ENCODE peak calls at places on chromosomes 16 and 17, in six cellular contexts. Y, G, W, U, C and O are unnamed samples.

GRCh38 chr17:67151717-67152116 is 93.3 kb downstream of the HELZ start:
- DNase-seq in C (no peak), U (no peak), G (no peak), Y (no peak), W (no peak), O (no peak)

GRCh38 chr16:86455116-86455515 is 55.2 kb upstream of the FOXF1 start:
- DNase-seq in Y (no peak), W (no peak), C (no peak), G (no peak), U (no peak), O (no peak)

GRCh38 chr17:5715478-5715877 is 131.2 kb upstream of the NLRP1 start:
- DNase-seq in U (no peak), Y (no peak), W (no peak), C (no peak), G (no peak), O (no peak)

GRCh38 chr17:56300191-56300590 is 146.9 kb downstream of the ANKFN1 start:
- DNase-seq in W (no peak), U (no peak), C (no peak), Y (no peak), G (no peak), O (no peak)

GRCh38 chr16:67268136-67268579 is 11.2 kb upstream of the PLEKHG4 start:
- DNase-seq in G (no peak), Y (peak; percentile 22), C (no peak), U (no peak), W (no peak), O (peak; percentile 63)

GRCh38 chr16:2429771-2430663 is 770 bp downstream of the CCNF start:
- DNase-seq in G (no peak), C (peak; percentile 55), U (no peak), W (no peak), Y (no peak), O (no peak)

GRCh38 chr17:61203765-61204164 is 195.9 kb upstream of the TBX2 start:
- DNase-seq in Y (no peak), C (no peak), U (no peak), G (no peak), W (no peak), O (no peak)

GRCh38 chr17:20263595-20263994 is 203.7 kb downstream of the LGALS9B start:
- DNase-seq in C (no peak), W (no peak), G (no peak), U (no peak), Y (no peak), O (no peak)

GRCh38 chr17:3845361-3845753 is 689 bp downstream of the NCBP3 start:
- DNase-seq in U (no peak), G (no peak), C (no peak), W (peak; percentile 28), Y (peak; percentile 26), O (no peak)

GRCh38 chr16:27313422-27314160 is at the start of gene IL4R:
- DNase-seq in U (no peak), Y (peak; percentile 78), W (peak; percentile 60), C (peak; percentile 42), G (peak; percentile 91), O (peak; percentile 77)

GRCh38 chr17:6408271-6408670 is 26.6 kb downstream of the AIPL1 start:
- DNase-seq in U (no peak), Y (no peak), C (no peak), W (no peak), G (no peak), O (no peak)

GRCh38 chr17:29574732-29575510 is 6.4 kb downstream of the TP53I13 start:
- DNase-seq in U (peak; percentile 45), W (peak; percentile 50), G (peak; percentile 86), Y (peak; percentile 78), C (no peak), O (peak; percentile 69)

GRCh38 chr16:83717308-83717707 is 90.5 kb upstream of the HSBP1 start:
- DNase-seq in W (no peak), Y (no peak), G (no peak), U (no peak), C (no peak), O (no peak)

GRCh38 chr17:50056961-50057330 is 1.0 kb downstream of the ITGA3 start:
- DNase-seq in W (no peak), C (no peak), G (no peak), Y (no peak), U (no peak), O (peak; percentile 40)

GRCh38 chr16:23699100-23699499 is 13.9 kb downstream of the ERN2 start:
- DNase-seq in Y (no peak), U (no peak), C (no peak), W (peak; percentile 45), G (no peak), O (peak; percentile 82)

GRCh38 chr17:58310511-58311428 is 17.8 kb downstream of the TSPOAP1 start:
- DNase-seq in W (no peak), U (peak; percentile 45), Y (no peak), C (no peak), G (no peak), O (peak; percentile 19)

GRCh38 chr16:79283578-79283977 is 317.0 kb downstream of the MAF start:
- DNase-seq in W (peak; percentile 29), G (peak; percentile 45), U (no peak), C (no peak), Y (no peak), O (no peak)

GRCh38 chr16:65212240-65212639 is 90.4 kb upstream of the CDH11 start:
- DNase-seq in C (no peak), U (no peak), G (no peak), W (no peak), Y (no peak), O (no peak)

GRCh38 chr16:9077001-9077809 is 14.2 kb upstream of the HAPSTR1 start:
- DNase-seq in W (no peak), G (no peak), Y (no peak), U (no peak), C (no peak), O (no peak)

GRCh38 chr17:76385892-76386786 is 1.7 kb downstream of the SPHK1 start:
- DNase-seq in W (peak; percentile 79), C (peak; percentile 63), Y (peak; percentile 83), G (peak; percentile 82), U (peak; percentile 78), O (peak; percentile 85)

GRCh38 chr17:38702166-38702899 is 2.7 kb upstream of the MLLT6 start:
- DNase-seq in G (peak; percentile 89), U (peak; percentile 92), C (peak; percentile 85), W (peak; percentile 85), Y (peak; percentile 90), O (peak; percentile 89)

GRCh38 chr17:81132197-81132540 is 33.1 kb upstream of the PVALEF start:
- DNase-seq in U (no peak), W (no peak), Y (peak; percentile 32), C (no peak), G (no peak), O (no peak)
- H3K4me1 ChIP-seq in U (no peaks in the 10 kb centered on the region), W (peaks cover 14% of the 10 kb centered on the region), Y (no peaks in the 10 kb centered on the region), C (no peaks in the 10 kb centered on the region), G (no peaks in the 10 kb centered on the region), O (peaks cover 24% of the 10 kb centered on the region)

GRCh38 chr17:45172232-45172540 is 10.5 kb downstream of the HEXIM2 start:
- DNase-seq in C (no peak), U (no peak), G (no peak), Y (no peak), W (no peak), O (no peak)

GRCh38 chr17:45170280-45170975 is 8.8 kb downstream of the HEXIM2 start:
- DNase-seq in U (no peak), W (no peak), C (no peak), G (no peak), Y (no peak), O (no peak)

GRCh38 chr17:45171338-45172231 is 9.9 kb downstream of the HEXIM2 start:
- DNase-seq in C (peak; percentile 48), U (peak; percentile 83), W (no peak), G (no peak), Y (peak; percentile 37), O (peak; percentile 27)

GRCh38 chr17:45170976-45171337 is 9.3 kb downstream of the HEXIM2 start:
- DNase-seq in C (peak; percentile 82), U (peak; percentile 82), W (no peak), Y (peak; percentile 49), G (no peak), O (peak; percentile 31)

GRCh38 chr17:45172541-45173286 is 11.0 kb downstream of the HEXIM2 start:
- DNase-seq in U (peak; percentile 66), C (peak; percentile 54), W (peak; percentile 69), G (peak; percentile 54), Y (peak; percentile 88), O (peak; percentile 69)
- H3K4me3 ChIP-seq in U (peak overlapping the region; percentile 49), C (no peak overlapping the region), W (no peak overlapping the region), G (peak overlapping the region; percentile 49), Y (no peak overlapping the region), O (peak overlapping the region; percentile 37)

DNA sequence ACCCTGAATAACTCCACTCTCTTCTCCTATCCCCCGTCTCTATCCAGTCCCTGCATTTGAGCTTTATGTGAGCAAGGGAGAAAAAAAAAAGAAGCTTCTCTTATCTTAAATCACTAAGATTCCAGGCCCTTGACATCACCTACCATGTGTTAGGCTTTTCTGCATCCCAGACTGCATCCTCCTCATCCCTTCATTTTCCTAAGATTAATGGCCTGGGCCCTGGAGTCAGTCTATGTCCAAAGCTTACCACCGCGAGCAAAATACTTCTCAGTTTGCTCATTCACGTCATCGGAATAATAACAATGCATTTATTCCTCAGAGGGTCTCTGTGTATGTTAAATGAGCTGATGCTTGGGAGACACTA is 46.2 kb downstream of the VAT1L start:
- DNase-seq in U (no peak), C (no peak), Y (no peak), G (no peak), W (no peak), O (no peak)
- TF ChIP-seq POLR2A in U (no peak), C (no peak), Y (no peak), G (no peak), W (no peak), O (no peak)

GRCh38 chr16:70427786-70428177 is 11.1 kb downstream of the ST3GAL2 start:
- DNase-seq in W (no peak), U (no peak), G (no peak), Y (no peak), C (no peak), O (no peak)

GRCh38 chr16:70432304-70432799 is 6.5 kb downstream of the ST3GAL2 start:
- DNase-seq in W (no peak), Y (no peak), G (no peak), C (no peak), U (no peak), O (no peak)

GRCh38 chr16:70430667-70431536 is 8.0 kb downstream of the ST3GAL2 start:
- DNase-seq in G (no peak), U (no peak), Y (no peak), C (no peak), W (peak; percentile 81), O (no peak)

GRCh38 chr16:70429888-70430666 is 8.8 kb downstream of the ST3GAL2 start:
- DNase-seq in C (no peak), W (peak; percentile 40), U (no peak), Y (no peak), G (no peak), O (no peak)

DNA sequence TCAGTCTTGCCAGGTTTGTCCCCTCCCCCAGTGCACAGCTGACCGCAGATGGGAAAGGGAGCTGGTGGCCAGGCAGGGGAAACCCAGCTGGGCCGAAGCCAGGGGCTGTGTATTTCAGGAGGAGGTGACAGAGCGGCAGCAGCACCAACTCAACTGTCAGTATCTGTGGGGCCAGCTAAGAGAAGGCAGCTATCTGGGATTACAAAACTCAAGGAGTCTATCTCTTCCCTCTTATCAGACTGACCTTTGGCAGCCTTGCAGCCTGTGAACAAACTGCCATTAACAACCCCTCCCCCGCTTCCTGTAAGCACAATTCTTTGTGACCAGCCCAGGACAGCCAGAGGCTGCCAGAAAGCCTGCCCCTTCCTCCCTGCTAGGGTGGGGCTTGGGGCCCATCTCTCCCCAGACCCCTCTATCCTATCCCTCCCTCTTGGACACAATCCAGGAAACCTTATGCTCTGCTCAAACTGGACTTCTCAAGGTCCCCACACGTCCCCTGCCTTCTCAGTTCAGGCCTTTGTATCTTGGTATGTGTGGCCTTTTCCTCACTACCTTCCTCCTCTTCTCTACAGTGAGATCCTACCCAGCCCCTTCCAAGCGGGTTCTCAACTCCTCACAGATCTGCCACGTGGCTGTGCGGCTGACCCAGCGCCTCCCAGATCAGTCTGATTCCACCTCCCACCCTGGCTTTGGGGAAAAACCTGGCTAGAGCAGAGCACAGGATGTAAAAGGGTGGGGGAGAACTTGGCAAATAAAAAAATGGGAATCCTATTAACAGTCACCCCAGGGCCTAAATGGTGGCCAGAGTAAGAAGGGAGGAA is 10.5 kb downstream of the ST3GAL2 start:
- DNase-seq in U (peak; percentile 91), C (peak; percentile 44), W (peak; percentile 65), G (peak; percentile 99), Y (peak; percentile 98), O (peak; percentile 87)
- H3K4me1 ChIP-seq in U (peaks cover 24% of the 10 kb centered on the region), C (peaks cover 3% of the 10 kb centered on the region), W (peaks cover 62% of the 10 kb centered on the region), G (peaks cover 2% of the 10 kb centered on the region), Y (peaks cover 38% of the 10 kb centered on the region), O (peaks cover 67% of the 10 kb centered on the region)